ENCODE peak calls at places on chromosomes 13 and 19, in six cellular contexts. Z is HCT116, U is GM12878, T is K562, D is H1, Q is SK-N-SH. K is an unnamed sample.
A peak's percentile ranks its signal among the peaks of the same experiment; 100 is the strongest.

GRCh38 chr13:79481685-79482052 is 714 bp downstream of the NDFIP2 start:
- DNase-seq in Z (no peak), U (no peak), T (peak; percentile 14), D (no peak), Q (peak; percentile 9), K (no peak)

GRCh38 chr13:59546178-59546577 is 617.5 kb downstream of the DIAPH3 start:
- DNase-seq in Z (no peak), U (no peak), T (no peak), D (no peak), Q (no peak), K (no peak)

GRCh38 chr19:30148039-30148438 is 206.0 kb downstream of the URI1 start:
- DNase-seq in Z (no peak), U (no peak), T (no peak), D (no peak), Q (no peak), K (peak; percentile 22)

GRCh38 chr19:38849746-38850230 is at the start of gene HNRNPL:
- DNase-seq in Z (no peak), U (no peak), T (peak; percentile 97), D (no peak), Q (peak; percentile 96), K (no peak)

GRCh38 chr19:11964858-11965645 is at the start of gene ZNF763:
- DNase-seq in Z (no peak), U (peak; percentile 79), T (peak; percentile 35), D (peak; percentile 89), Q (peak; percentile 92), K (peak; percentile 77)

GRCh38 chr19:42052241-42052863 is 17.7 kb downstream of the GRIK5 start:
- DNase-seq in Z (no peak), U (no peak), T (no peak), D (no peak), Q (peak; percentile 50), K (no peak)

GRCh38 chr19:47305309-47305751 is 4.3 kb upstream of the C5AR1 start:
- DNase-seq in Z (peak; percentile 61), U (peak; percentile 62), T (peak; percentile 70), D (peak; percentile 51), Q (peak; percentile 81), K (peak; percentile 41)

GRCh38 chr13:77034883-77035282 is 7.9 kb upstream of the FBXL3 start:
- DNase-seq in Z (no peak), U (no peak), T (no peak), D (no peak), Q (no peak), K (no peak)

GRCh38 chr19:17348700-17349099 is 11.3 kb downstream of the GTPBP3 start:
- DNase-seq in Z (no peak), U (no peak), T (no peak), D (peak; percentile 75), Q (peak; percentile 86), K (no peak)

GRCh38 chr19:33745297-33745696 is 51.4 kb upstream of the KCTD15 start:
- DNase-seq in Z (no peak), U (no peak), T (no peak), D (no peak), Q (no peak), K (no peak)

GRCh38 chr19:51687791-51688664 is 5.1 kb upstream of the SPACA6 start:
- DNase-seq in Z (no peak), U (no peak), T (peak; percentile 41), D (no peak), Q (peak; percentile 57), K (peak; percentile 44)

GRCh38 chr19:6065685-6066365 is 44.5 kb downstream of the RFX2 start:
- DNase-seq in Z (no peak), U (no peak), T (peak; percentile 88), D (no peak), Q (no peak), K (no peak)

GRCh38 chr13:48000559-48001126 is 430 bp downstream of the SUCLA2 start:
- DNase-seq in Z (no peak), U (no peak), T (peak; percentile 20), D (no peak), Q (no peak), K (peak; percentile 16)

GRCh38 chr13:111216166-111216960 is 101.3 kb downstream of the ARHGEF7 start:
- DNase-seq in Z (no peak), U (no peak), T (no peak), D (no peak), Q (peak; percentile 61), K (peak; percentile 25)

GRCh38 chr19:18340237-18340989 is at the start of gene PGPEP1:
- DNase-seq in Z (no peak), U (no peak), T (peak; percentile 91), D (no peak), Q (peak; percentile 96), K (peak; percentile 68)

GRCh38 chr13:44155422-44156293 is 218.0 kb upstream of the SERP2 start:
- DNase-seq in Z (no peak), U (no peak), T (no peak), D (no peak), Q (no peak), K (no peak)

GRCh38 chr19:2330632-2331284 is 2.3 kb downstream of the SPPL2B start:
- DNase-seq in Z (no peak), U (no peak), T (no peak), D (no peak), Q (no peak), K (no peak)
- TF ChIP-seq JUND in Z (no peak), U (no peak), T (no peak), D (no peak), Q (no peak), K (no peak)

GRCh38 chr13:24180743-24181384 is 20.3 kb downstream of the SPATA13 start:
- DNase-seq in Z (no peak), U (no peak), T (no peak), D (no peak), Q (no peak), K (no peak)

GRCh38 chr13:24175847-24176246 is 15.3 kb downstream of the SPATA13 start:
- DNase-seq in Z (no peak), U (no peak), T (no peak), D (no peak), Q (no peak), K (no peak)

GRCh38 chr13:24178847-24179845 is 18.6 kb downstream of the SPATA13 start:
- DNase-seq in Z (no peak), U (no peak), T (no peak), D (no peak), Q (no peak), K (no peak)

GRCh38 chr13:24173775-24174174 is 13.3 kb downstream of the SPATA13 start:
- DNase-seq in Z (no peak), U (no peak), T (no peak), D (no peak), Q (no peak), K (no peak)

DNA sequence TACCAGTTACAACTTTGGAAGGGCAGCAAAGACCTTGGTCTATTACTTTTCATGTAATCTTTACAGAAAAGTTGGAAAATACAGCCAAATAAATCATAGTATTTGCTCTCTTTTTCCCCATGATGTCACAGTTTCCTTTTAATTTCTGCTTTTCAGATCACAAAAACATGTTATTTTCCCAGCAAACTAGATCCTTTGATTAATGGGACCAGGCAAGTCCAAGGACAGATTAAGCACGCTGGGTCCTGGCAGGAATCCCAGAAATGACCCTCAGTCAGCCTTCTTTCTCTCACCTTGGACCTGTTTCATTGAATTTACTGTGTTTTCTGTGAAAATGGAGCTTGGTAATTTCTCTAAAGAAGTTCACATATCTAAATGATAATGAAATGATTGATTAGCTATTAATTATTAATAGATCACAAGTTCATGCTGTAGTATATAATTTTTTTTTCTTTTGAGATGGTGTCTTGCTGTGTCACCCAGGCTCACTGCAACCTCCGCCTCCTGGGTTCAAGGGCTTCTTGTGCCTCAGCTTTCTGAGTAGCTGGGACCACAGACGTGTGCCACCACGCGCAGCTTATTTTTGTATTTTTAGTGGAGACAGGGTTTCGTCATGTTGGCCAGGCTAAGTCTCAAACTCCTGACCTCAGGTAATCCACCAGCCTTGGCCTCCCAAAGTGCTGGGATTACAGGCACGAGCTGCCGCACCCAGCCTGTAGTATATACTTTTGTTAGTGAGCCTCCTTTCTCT is 16.0 kb downstream of the SPATA13 start:
- DNase-seq in Z (no peak), U (no peak), T (no peak), D (no peak), Q (no peak), K (no peak)
- TF ChIP-seq JUND in Z (no peak), U (no peak), T (no peak), D (no peak), Q (no peak), K (no peak)

GRCh38 chr19:48968813-48969218 is 3.7 kb downstream of the FTL start:
- DNase-seq in Z (no peak), U (no peak), T (no peak), D (no peak), Q (no peak), K (no peak)

GRCh38 chr19:48969276-48970138 is 4.4 kb downstream of the FTL start:
- DNase-seq in Z (no peak), U (no peak), T (peak; percentile 84), D (no peak), Q (no peak), K (peak; percentile 72)

GRCh38 chr19:48970923-48971395 is 5.8 kb downstream of the FTL start:
- DNase-seq in Z (no peak), U (no peak), T (peak; percentile 81), D (no peak), Q (peak; percentile 87), K (peak; percentile 53)

GRCh38 chr19:48968179-48968661 is 3.1 kb downstream of the FTL start:
- DNase-seq in Z (no peak), U (no peak), T (no peak), D (no peak), Q (no peak), K (no peak)

DNA sequence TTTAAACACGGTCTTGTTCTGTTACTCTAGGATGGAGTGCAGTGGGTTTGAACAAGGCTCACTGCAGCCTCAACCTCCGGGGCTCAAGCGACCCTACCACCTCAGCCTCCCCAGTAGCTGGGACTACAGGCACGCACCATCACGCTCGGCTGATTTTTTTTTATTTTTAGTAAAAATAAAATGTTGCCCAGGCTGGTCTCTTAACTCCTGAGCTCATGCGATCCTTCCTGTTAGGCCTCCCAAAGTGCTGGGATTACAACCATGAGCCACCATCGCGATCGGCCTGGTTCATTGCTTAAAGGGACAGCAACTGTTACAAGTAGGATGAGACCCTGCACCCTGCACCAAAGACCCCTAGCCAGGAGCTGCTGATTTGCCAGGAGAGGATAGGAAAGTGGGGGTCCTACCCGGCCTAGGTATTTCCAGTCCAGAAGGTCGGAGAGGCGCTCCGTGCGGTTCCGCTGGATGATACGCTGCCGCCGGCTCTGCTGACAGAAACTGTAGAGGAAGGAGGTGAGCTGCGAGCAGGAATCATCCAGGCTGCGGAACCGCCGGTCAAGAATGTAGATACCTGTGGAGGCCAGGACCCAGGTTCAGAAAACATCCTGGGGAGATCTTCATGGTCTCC is 5.1 kb downstream of the FTL start:
- DNase-seq in Z (no peak), U (no peak), T (no peak), D (no peak), Q (no peak), K (no peak)
- TF ChIP-seq JUND in Z (no peak), U (no peak), T (no peak), D (no peak), Q (no peak), K (no peak)

GRCh38 chr13:102690883-102691282 is 4.0 kb downstream of the METTL21C start:
- DNase-seq in Z (no peak), U (no peak), T (no peak), D (no peak), Q (peak; percentile 32), K (no peak)

GRCh38 chr13:102693250-102693649 is 1.6 kb downstream of the METTL21C start:
- DNase-seq in Z (no peak), U (no peak), T (no peak), D (no peak), Q (no peak), K (no peak)

GRCh38 chr13:102696465-102696864 is 1.6 kb upstream of the METTL21C start:
- DNase-seq in Z (no peak), U (no peak), T (no peak), D (no peak), Q (no peak), K (no peak)

GRCh38 chr13:102694944-102695343 is at the start of gene METTL21C:
- DNase-seq in Z (no peak), U (no peak), T (no peak), D (no peak), Q (no peak), K (no peak)

GRCh38 chr13:102693781-102694180 is 1.1 kb downstream of the METTL21C start:
- DNase-seq in Z (no peak), U (no peak), T (no peak), D (no peak), Q (no peak), K (no peak)
- TF ChIP-seq JUND in Z (no peak), U (no peak), T (no peak), D (no peak), Q (peak; percentile 66), K (no peak)

K was measured in T47D.